ENCODE peak calls at places on chromosomes 11 and 22, in four cellular contexts. One of them, this sample, is unnamed.

GRCh38 chr22:50399751-50400331 is 56.7 kb downstream of the PPP6R2 start:
- DNase-seq in heart left ventricle: peak; percentile 29
- DNase-seq in ovary: no peak
- DNase-seq in uterus: no peak
- DNase-seq in this sample: no peak

GRCh38 chr11:58963551-58964075 is 24.3 kb downstream of the GLYATL1 start:
- DNase-seq in heart left ventricle: no peak
- DNase-seq in ovary: no peak
- DNase-seq in uterus: no peak
- DNase-seq in this sample: no peak

GRCh38 chr22:38080847-38081635 is 2.9 kb downstream of the SLC16A8 start:
- DNase-seq in heart left ventricle: no peak
- DNase-seq in ovary: no peak
- DNase-seq in uterus: no peak
- DNase-seq in this sample: no peak

GRCh38 chr22:50218996-50219727 is 18.4 kb downstream of the SELENOO start:
- DNase-seq in heart left ventricle: peak; percentile 83
- DNase-seq in ovary: peak; percentile 98
- DNase-seq in uterus: peak; percentile 82
- DNase-seq in this sample: peak; percentile 73

GRCh38 chr11:73404048-73404447 is 27.8 kb downstream of the RELT start:
- DNase-seq in heart left ventricle: peak; percentile 74
- DNase-seq in ovary: peak; percentile 74
- DNase-seq in uterus: no peak
- DNase-seq in this sample: peak; percentile 82

GRCh38 chr11:42947405-42947804 is 364.4 kb upstream of the API5 start:
- DNase-seq in heart left ventricle: no peak
- DNase-seq in ovary: no peak
- DNase-seq in uterus: no peak
- DNase-seq in this sample: no peak

GRCh38 chr11:96149743-96150555 is 193.0 kb downstream of the MAML2 start:
- DNase-seq in heart left ventricle: no peak
- DNase-seq in ovary: no peak
- DNase-seq in uterus: no peak
- DNase-seq in this sample: no peak

GRCh38 chr11:119316729-119317591 is at the start of gene MCAM:
- DNase-seq in heart left ventricle: peak; percentile 64
- DNase-seq in ovary: peak; percentile 69
- DNase-seq in uterus: peak; percentile 64
- DNase-seq in this sample: no peak

GRCh38 chr22:29167032-29167911 is 38.4 kb upstream of the EMID1 start:
- DNase-seq in heart left ventricle: no peak
- DNase-seq in ovary: no peak
- DNase-seq in uterus: no peak
- DNase-seq in this sample: no peak

GRCh38 chr22:25475554-25476022 is 88.9 kb upstream of the GRK3 start:
- DNase-seq in heart left ventricle: peak; percentile 47
- DNase-seq in ovary: no peak
- DNase-seq in uterus: no peak
- DNase-seq in this sample: no peak

GRCh38 chr11:82936261-82936660 is 34.7 kb downstream of the DDIAS start:
- DNase-seq in heart left ventricle: no peak
- DNase-seq in ovary: no peak
- DNase-seq in uterus: no peak
- DNase-seq in this sample: no peak

GRCh38 chr11:119903821-119904220 is 174.8 kb upstream of the NECTIN1 start:
- DNase-seq in heart left ventricle: no peak
- DNase-seq in ovary: no peak
- DNase-seq in uterus: no peak
- DNase-seq in this sample: no peak

GRCh38 chr22:38313384-38313955 is 3.8 kb downstream of the CSNK1E start:
- DNase-seq in heart left ventricle: peak; percentile 86
- DNase-seq in ovary: peak; percentile 93
- DNase-seq in uterus: peak; percentile 86
- DNase-seq in this sample: no peak

GRCh38 chr22:29351042-29351441 is 35.5 kb upstream of the RASL10A start:
- DNase-seq in heart left ventricle: no peak
- DNase-seq in ovary: no peak
- DNase-seq in uterus: no peak
- DNase-seq in this sample: no peak

GRCh38 chr11:67492801-67493547 is 10.1 kb downstream of the AIP start:
- DNase-seq in heart left ventricle: no peak
- DNase-seq in ovary: peak; percentile 30
- DNase-seq in uterus: no peak
- DNase-seq in this sample: no peak

GRCh38 chr11:67490727-67491065 is 7.9 kb downstream of the AIP start:
- DNase-seq in heart left ventricle: no peak
- DNase-seq in ovary: no peak
- DNase-seq in uterus: no peak
- DNase-seq in this sample: no peak

GRCh38 chr11:67492069-67492727 is 9.4 kb downstream of the AIP start:
- DNase-seq in heart left ventricle: no peak
- DNase-seq in ovary: no peak
- DNase-seq in uterus: no peak
- DNase-seq in this sample: no peak

GRCh38 chr11:67489860-67490726 is 7.3 kb downstream of the AIP start:
- DNase-seq in heart left ventricle: no peak
- DNase-seq in ovary: no peak
- DNase-seq in uterus: no peak
- DNase-seq in this sample: no peak

DNA sequence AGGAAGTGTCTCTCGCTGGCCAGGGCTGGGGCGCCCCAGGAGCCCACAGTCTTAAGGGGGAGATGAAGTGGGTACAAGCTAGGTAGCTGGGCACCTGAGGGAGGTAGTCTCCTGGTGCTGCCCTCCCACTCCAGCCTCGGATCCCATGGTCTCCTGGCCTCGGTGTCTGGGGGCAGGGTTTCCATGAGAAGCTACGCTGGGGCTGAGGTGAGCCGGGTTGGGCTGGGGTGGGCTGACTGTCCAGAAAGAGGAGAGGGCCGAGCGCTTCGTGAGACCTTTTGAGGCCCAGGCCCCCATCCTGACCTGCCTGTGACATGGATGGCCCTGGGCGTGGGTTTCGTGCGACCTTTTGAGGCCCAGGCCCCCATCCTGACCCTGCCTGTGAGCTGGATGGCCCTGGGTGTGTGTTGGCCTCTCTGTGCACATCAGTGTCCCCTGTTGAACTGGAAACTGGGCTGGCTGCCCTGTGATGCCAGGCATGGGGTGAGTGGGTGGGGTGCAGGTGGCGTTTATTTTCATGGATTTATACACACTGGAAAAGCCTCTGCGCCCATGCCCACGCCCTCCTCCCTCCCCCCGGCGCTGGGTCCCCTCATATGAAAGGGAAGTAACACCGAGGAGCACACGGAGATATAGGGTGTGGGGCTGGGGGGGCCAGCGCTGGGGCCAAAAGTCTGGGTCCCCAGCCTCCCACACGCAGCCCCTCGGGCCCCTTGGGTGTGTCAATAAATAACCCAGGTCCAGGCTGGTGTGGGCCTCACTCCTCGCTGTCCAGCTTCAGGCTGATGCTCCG is 8.6 kb downstream of the AIP start:
- DNase-seq in heart left ventricle: no peak
- DNase-seq in ovary: no peak
- DNase-seq in uterus: no peak
- DNase-seq in this sample: no peak
- TF ChIP-seq POLR2A in heart left ventricle: no peak
- TF ChIP-seq POLR2A in ovary: no peak
- TF ChIP-seq POLR2A in uterus: no peak
- TF ChIP-seq POLR2A in this sample: no peak

GRCh38 chr22:31439805-31440204 is 40.4 kb downstream of the DRG1 start:
- DNase-seq in heart left ventricle: peak; percentile 62
- DNase-seq in ovary: peak; percentile 35
- DNase-seq in uterus: no peak
- DNase-seq in this sample: no peak

GRCh38 chr22:31440681-31441080 is 41.3 kb downstream of the DRG1 start:
- DNase-seq in heart left ventricle: no peak
- DNase-seq in ovary: no peak
- DNase-seq in uterus: no peak
- DNase-seq in this sample: no peak

GRCh38 chr22:31443516-31443915 is 44.1 kb downstream of the DRG1 start:
- DNase-seq in heart left ventricle: no peak
- DNase-seq in ovary: no peak
- DNase-seq in uterus: no peak
- DNase-seq in this sample: no peak

GRCh38 chr22:31442768-31443489 is 43.5 kb downstream of the DRG1 start:
- DNase-seq in heart left ventricle: peak; percentile 29
- DNase-seq in ovary: no peak
- DNase-seq in uterus: no peak
- DNase-seq in this sample: no peak

DNA sequence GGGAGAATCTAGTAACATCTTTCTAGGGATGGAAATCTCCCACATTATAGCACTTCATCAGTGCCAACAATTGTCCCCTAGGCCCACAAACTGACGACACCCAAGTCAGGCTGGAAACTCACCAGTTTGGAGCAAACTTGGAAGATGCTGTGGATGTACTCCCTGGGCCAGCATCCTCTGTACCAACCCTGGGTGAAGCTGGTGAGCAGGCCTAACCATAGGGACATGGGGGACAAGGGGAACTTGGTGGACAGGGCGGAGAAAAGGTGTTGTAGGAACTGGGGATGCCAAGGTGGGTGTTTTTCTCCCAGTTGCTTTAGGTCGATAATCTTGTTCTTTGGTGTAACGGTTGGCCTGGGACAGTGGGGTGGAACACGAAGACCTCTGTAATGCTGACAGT is 42.2 kb downstream of the DRG1 start:
- DNase-seq in heart left ventricle: no peak
- DNase-seq in ovary: no peak
- DNase-seq in uterus: no peak
- DNase-seq in this sample: no peak
- H3K36me3 ChIP-seq in heart left ventricle: no peaks in the 10 kb centered on the region
- H3K36me3 ChIP-seq in ovary: no peaks in the 10 kb centered on the region
- H3K36me3 ChIP-seq in uterus: no peaks in the 10 kb centered on the region
- H3K36me3 ChIP-seq in this sample: peaks cover 100% of the 10 kb centered on the region

DNA sequence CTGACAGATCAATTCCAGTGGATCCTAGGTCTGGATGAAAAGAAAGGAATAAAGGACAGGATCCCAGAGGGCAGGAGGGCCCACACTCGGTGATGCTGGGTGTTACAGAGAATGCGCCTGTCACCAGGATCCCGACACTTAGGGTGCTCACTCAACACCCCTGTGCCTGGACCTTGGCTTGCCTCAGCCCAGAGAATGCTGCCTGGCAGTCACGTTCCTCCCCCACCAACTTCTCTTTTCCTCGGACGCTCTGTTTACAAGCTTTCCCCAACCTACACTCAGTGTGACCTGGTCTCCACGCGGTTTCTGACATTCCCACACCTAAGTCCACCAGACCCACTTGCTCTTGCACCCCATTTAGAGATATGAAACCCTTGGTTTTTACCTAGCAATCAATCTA is 38.0 kb upstream of the ETS1 start:
- DNase-seq in heart left ventricle: no peak
- DNase-seq in ovary: no peak
- DNase-seq in uterus: no peak
- DNase-seq in this sample: no peak
- H3K4me1 ChIP-seq in heart left ventricle: peaks cover 28% of the 10 kb centered on the region
- H3K4me1 ChIP-seq in ovary: no peaks in the 10 kb centered on the region
- H3K4me1 ChIP-seq in uterus: no peaks in the 10 kb centered on the region
- H3K4me1 ChIP-seq in this sample: peaks cover 10% of the 10 kb centered on the region

DNA sequence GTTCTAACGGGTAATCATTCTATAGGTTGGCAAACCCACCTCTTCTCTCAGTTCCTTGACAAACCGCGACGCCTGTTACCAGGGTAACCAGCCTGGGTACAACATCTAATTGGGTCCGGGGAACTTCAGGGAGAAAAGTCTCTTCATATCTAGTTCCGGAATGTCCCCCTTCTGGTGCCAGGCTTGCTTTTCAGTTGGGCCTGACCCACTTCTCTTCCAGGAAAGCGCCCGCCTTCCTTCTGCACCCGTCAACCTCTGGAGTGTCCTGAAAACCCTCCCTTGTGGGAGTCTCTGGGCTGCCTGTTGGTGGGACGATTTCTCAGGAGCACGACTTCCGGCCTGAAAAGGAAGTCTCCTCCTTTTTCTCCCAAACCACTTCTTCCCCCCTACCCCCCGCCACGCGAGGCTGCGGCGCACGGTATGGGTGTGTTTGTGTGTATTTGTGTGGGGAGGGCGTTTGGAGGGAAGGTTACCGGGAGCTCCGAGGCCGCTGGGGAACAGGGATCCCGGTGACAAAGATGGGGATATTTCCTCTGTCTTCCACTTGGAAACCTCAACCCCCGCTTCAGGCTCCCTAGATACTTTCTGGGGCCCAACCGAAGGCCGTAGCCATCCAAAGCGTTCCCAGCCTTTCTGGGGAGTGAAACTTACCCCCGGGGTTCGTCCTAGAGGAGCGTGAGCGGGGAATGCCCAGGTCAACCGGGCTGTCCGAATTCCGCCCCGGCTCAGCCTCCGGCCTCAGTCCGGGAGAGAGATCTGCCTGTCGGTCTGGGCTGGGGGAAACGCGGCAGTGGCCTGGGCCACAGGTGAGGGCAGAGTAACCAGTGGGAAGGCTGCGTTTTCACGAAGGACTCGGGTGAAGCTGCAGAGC is at the start of the genes NKAPD1 and PIH1D2:
- DNase-seq in heart left ventricle: peak; percentile 76
- DNase-seq in ovary: peak; percentile 79
- DNase-seq in uterus: peak; percentile 79
- DNase-seq in this sample: peak; percentile 78
- TF ChIP-seq POLR2A in heart left ventricle: no peak
- TF ChIP-seq POLR2A in ovary: no peak
- TF ChIP-seq POLR2A in uterus: peak; percentile 17
- TF ChIP-seq POLR2A in this sample: peak; percentile 33

DNA sequence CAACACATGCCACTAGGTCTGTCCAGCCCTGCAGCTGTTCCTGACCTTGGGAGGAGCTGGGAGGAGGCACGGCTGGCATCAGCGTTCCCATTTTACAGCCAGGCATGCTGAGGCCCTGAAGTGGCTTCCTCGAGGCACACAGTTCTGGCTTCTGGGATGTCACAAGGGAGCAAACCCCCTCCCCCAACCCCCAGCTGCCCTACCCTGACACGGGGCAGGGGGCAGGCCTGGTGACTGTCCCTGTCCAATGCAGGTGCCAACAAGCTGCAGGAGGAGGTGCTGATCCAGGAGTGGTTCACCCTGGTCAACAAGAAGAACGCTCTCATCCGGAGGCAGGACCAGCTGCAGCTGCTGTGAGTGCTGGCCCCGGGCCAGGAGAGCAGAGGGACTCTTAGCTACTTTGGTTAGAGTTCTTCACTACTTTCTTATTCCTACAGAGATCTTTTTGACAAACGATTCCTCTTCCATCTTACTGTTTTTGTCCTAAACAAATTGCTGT is 5.3 kb downstream of the KCNK7 start:
- DNase-seq in heart left ventricle: no peak
- DNase-seq in ovary: peak; percentile 73
- DNase-seq in uterus: no peak
- DNase-seq in this sample: no peak
- H3K36me3 ChIP-seq in heart left ventricle: no peaks in the 10 kb centered on the region
- H3K36me3 ChIP-seq in ovary: no peaks in the 10 kb centered on the region
- H3K36me3 ChIP-seq in uterus: no peaks in the 10 kb centered on the region
- H3K36me3 ChIP-seq in this sample: peaks cover 46% of the 10 kb centered on the region

GRCh38 chr22:35483730-35484129 is 56.9 kb upstream of the RASD2 start:
- DNase-seq in heart left ventricle: no peak
- DNase-seq in ovary: no peak
- DNase-seq in uterus: no peak
- DNase-seq in this sample: no peak
- H3K4me1 ChIP-seq in heart left ventricle: peaks cover 8% of the 10 kb centered on the region
- H3K4me1 ChIP-seq in ovary: peaks cover 1% of the 10 kb centered on the region
- H3K4me1 ChIP-seq in uterus: no peaks in the 10 kb centered on the region
- H3K4me1 ChIP-seq in this sample: no peaks in the 10 kb centered on the region

GRCh38 chr11:199004-199581 is 6.2 kb downstream of the SCGB1C1 start:
- DNase-seq in heart left ventricle: peak; percentile 7
- DNase-seq in ovary: peak; percentile 21
- DNase-seq in uterus: no peak
- DNase-seq in this sample: no peak
- TF ChIP-seq POLR2A in heart left ventricle: no peak
- TF ChIP-seq POLR2A in ovary: no peak
- TF ChIP-seq POLR2A in uterus: no peak
- TF ChIP-seq POLR2A in this sample: no peak

This sample was measured in tibial nerve.